ENCODE peak calls at places on chromosomes 7 and 10, in eight cellular contexts. S, Z, B, P, H, M, K and E are unnamed samples.

GRCh38 chr10:96878071-96878470 is 46.0 kb downstream of the LCOR start:
- DNase-seq in P (no peak), Z (no peak), B (no peak), M (no peak), S (no peak), K (no peak), H (no peak), E (no peak)

GRCh38 chr7:2519119-2519930 is at the start of gene LFNG:
- DNase-seq in H (peak; percentile 84), S (peak; percentile 80), P (no peak), Z (peak; percentile 72), B (peak; percentile 90), K (peak; percentile 100), M (peak; percentile 95), E (peak; percentile 95)

GRCh38 chr7:147759327-147759943 is 831.1 kb upstream of the C7orf33 start:
- DNase-seq in M (no peak), Z (no peak), S (no peak), K (no peak), P (no peak), H (no peak), B (no peak), E (peak; percentile 32)

GRCh38 chr7:131648491-131648890 is 92.1 kb upstream of the PODXL start:
- DNase-seq in Z (no peak), P (no peak), B (no peak), K (no peak), S (no peak), M (no peak), H (no peak), E (no peak)

GRCh38 chr10:10500941-10501340 is 516.7 kb upstream of the CELF2 start:
- DNase-seq in M (no peak), K (no peak), S (no peak), Z (no peak), B (no peak), P (no peak), H (peak; percentile 23), E (no peak)

GRCh38 chr10:65708057-65708456 is 1217.8 kb upstream of the LRRTM3 start:
- DNase-seq in P (no peak), H (no peak), S (no peak), M (no peak), K (no peak), B (no peak), Z (no peak), E (no peak)

GRCh38 chr7:69373171-69374035 is 224.9 kb upstream of the AUTS2 start:
- DNase-seq in P (peak; percentile 20), Z (no peak), B (no peak), S (no peak), H (no peak), K (no peak), M (no peak), E (no peak)

GRCh38 chr7:84336303-84336702 is 141.7 kb upstream of the SEMA3A start:
- DNase-seq in Z (no peak), H (no peak), P (no peak), S (no peak), K (no peak), M (no peak), B (no peak), E (no peak)

GRCh38 chr10:132382231-132382922 is 14.6 kb upstream of the PWWP2B start:
- DNase-seq in Z (no peak), K (no peak), S (no peak), P (no peak), M (no peak), H (peak; percentile 22), B (no peak), E (no peak)

GRCh38 chr7:111363099-111363498 is 199.2 kb downstream of the IMMP2L start:
- DNase-seq in K (no peak), M (no peak), H (no peak), S (no peak), Z (no peak), P (no peak), B (no peak), E (peak; percentile 64)

GRCh38 chr7:104894313-104894712 is 119.7 kb upstream of the KMT2E start:
- DNase-seq in K (no peak), S (no peak), H (no peak), B (no peak), P (no peak), M (no peak), Z (no peak), E (no peak)

GRCh38 chr7:91993976-91994375 is 53.3 kb downstream of the AKAP9 start:
- DNase-seq in M (no peak), K (no peak), S (no peak), H (no peak), Z (no peak), B (no peak), P (no peak), E (peak; percentile 7)

GRCh38 chr10:103983367-103983911 is 16.5 kb downstream of the SLK start:
- DNase-seq in H (no peak), M (no peak), Z (no peak), S (no peak), K (no peak), P (no peak), B (no peak), E (peak; percentile 33)

GRCh38 chr10:104809288-104810090 is 168.4 kb downstream of the SORCS3 start:
- DNase-seq in Z (no peak), S (peak; percentile 72), H (peak; percentile 99), K (no peak), M (no peak), B (no peak), P (no peak), E (peak; percentile 43)

GRCh38 chr7:34158754-34159153 is 253.4 kb downstream of the BMPER start:
- DNase-seq in K (no peak), S (no peak), P (no peak), Z (no peak), B (peak; percentile 1), H (no peak), M (no peak), E (peak; percentile 25)

GRCh38 chr7:158549176-158549833 is 38.3 kb downstream of the PTPRN2 start:
- DNase-seq in Z (no peak), K (peak; percentile 48), S (no peak), M (peak; percentile 73), H (no peak), P (no peak), B (no peak), E (no peak)

GRCh38 chr7:87767827-87768226 is 108.3 kb downstream of the SLC25A40 start:
- DNase-seq in P (no peak), K (no peak), M (no peak), B (no peak), H (peak; percentile 11), S (no peak), Z (no peak), E (no peak)

GRCh38 chr7:143394777-143395176 is 13.6 kb downstream of the ZYX start:
- DNase-seq in K (no peak), M (no peak), Z (no peak), S (no peak), H (no peak), B (no peak), P (no peak), E (no peak)

GRCh38 chr7:2043316-2044039 is 189.3 kb downstream of the MAD1L1 start:
- DNase-seq in M (peak; percentile 21), K (no peak), B (no peak), H (no peak), S (no peak), Z (no peak), P (no peak), E (no peak)

GRCh38 chr10:93746844-93747284 is 10.9 kb upstream of the LGI1 start:
- DNase-seq in Z (no peak), M (no peak), B (no peak), K (no peak), S (no peak), H (peak; percentile 96), P (no peak), E (peak; percentile 87)

GRCh38 chr10:14409247-14409646 is 78.5 kb upstream of the FRMD4A start:
- DNase-seq in S (no peak), Z (peak; percentile 12), M (no peak), H (no peak), B (no peak), K (no peak), P (no peak), E (no peak)

GRCh38 chr10:29181936-29182335 is 106.9 kb upstream of the LYZL1 start:
- DNase-seq in H (no peak), Z (no peak), K (no peak), P (no peak), M (no peak), S (no peak), B (no peak), E (no peak)

GRCh38 chr10:122954731-122955050 is 664 bp upstream of the C10orf88 start:
- DNase-seq in S (no peak), H (no peak), K (no peak), M (no peak), B (no peak), Z (peak; percentile 0), P (no peak), E (no peak)

GRCh38 chr7:124031919-124032318 is 948 bp downstream of the TMEM229A start:
- DNase-seq in M (no peak), S (peak; percentile 36), K (no peak), Z (no peak), P (no peak), B (no peak), H (no peak), E (no peak)

GRCh38 chr7:128948312-128948973 is 10.7 kb downstream of the IRF5 start:
- DNase-seq in S (no peak), Z (no peak), P (no peak), H (no peak), M (no peak), K (no peak), B (no peak), E (no peak)

GRCh38 chr10:20956843-20957242 is 59.7 kb upstream of the NEBL start:
- DNase-seq in S (no peak), M (no peak), P (no peak), H (peak; percentile 83), Z (no peak), B (no peak), K (no peak), E (no peak)

GRCh38 chr10:66202101-66202500 is 723.7 kb upstream of the LRRTM3 start:
- DNase-seq in B (no peak), K (no peak), S (no peak), M (no peak), Z (no peak), H (no peak), P (no peak), E (no peak)

GRCh38 chr7:78118470-78118869 is 319.9 kb downstream of the PHTF2 start:
- DNase-seq in M (no peak), S (no peak), H (no peak), Z (no peak), P (no peak), B (no peak), K (no peak), E (no peak)

GRCh38 chr7:144410441-144410840 is 6.9 kb upstream of the NOBOX start:
- DNase-seq in M (no peak), K (no peak), B (no peak), H (no peak), P (no peak), Z (no peak), S (no peak), E (no peak)

GRCh38 chr10:92969151-92969550 is 91.4 kb upstream of the CYP26C1 start:
- DNase-seq in B (no peak), S (no peak), Z (no peak), K (no peak), M (no peak), H (no peak), P (no peak), E (peak; percentile 2)

GRCh38 chr7:79458796-79459195 is 5.3 kb upstream of the MAGI2 start:
- DNase-seq in Z (no peak), H (no peak), K (no peak), P (no peak), S (no peak), M (no peak), B (no peak), E (peak; percentile 50)

GRCh38 chr7:108503112-108504026 is 22.6 kb downstream of the PNPLA8 start:
- DNase-seq in P (no peak), S (no peak), K (no peak), Z (no peak), B (no peak), M (no peak), H (no peak), E (peak; percentile 60)